ENCODE peak calls at places on chromosomes 5 and 9, in nine cellular contexts. Z is psoas muscle; U is OCI-LY7; T is heart right ventricle; S is cardiac muscle cell; D is CD8-positive, alpha-beta T cell; C is body of pancreas; F is fibroblast of lung; E is Caco-2. L is an unnamed sample.

GRCh38 chr5:149730620-149731331 is 666 bp downstream of the PPARGC1B start:
- DNase-seq in Z (peak; percentile 82), D (peak; percentile 55), S (peak; percentile 59), T (peak; percentile 65), C (no peak), U (peak; percentile 75), E (peak; percentile 66), F (peak; percentile 26), L (peak; percentile 69)

GRCh38 chr9:23750808-23751207 is 75.2 kb downstream of the ELAVL2 start:
- DNase-seq in Z (no peak), U (no peak), D (no peak), S (no peak), E (no peak), T (no peak), F (no peak), C (no peak), L (no peak)

GRCh38 chr9:20640331-20641187 is 18.3 kb upstream of the MLLT3 start:
- DNase-seq in T (peak; percentile 61), F (peak; percentile 62), E (no peak), Z (peak; percentile 56), S (peak; percentile 48), U (peak; percentile 74), D (peak; percentile 83), C (peak; percentile 46), L (peak; percentile 93)

GRCh38 chr5:90473321-90474234 is 993 bp downstream of the MBLAC2 start:
- DNase-seq in C (peak; percentile 43), S (peak; percentile 56), U (peak; percentile 47), Z (peak; percentile 68), T (peak; percentile 41), D (peak; percentile 28), F (peak; percentile 58), E (peak; percentile 36), L (peak; percentile 40)

GRCh38 chr9:21556581-21557427 is 74.7 kb upstream of the IFNE start:
- DNase-seq in Z (no peak), S (no peak), C (no peak), D (no peak), T (no peak), F (no peak), E (no peak), U (no peak), L (no peak)

GRCh38 chr9:105063665-105064247 is 135.8 kb upstream of the ABCA1 start:
- DNase-seq in F (peak; percentile 97), C (peak; percentile 43), Z (no peak), S (no peak), E (no peak), T (no peak), D (no peak), U (no peak), L (no peak)

GRCh38 chr5:110265199-110265598 is 461.3 kb downstream of the TMEM232 start:
- DNase-seq in U (no peak), T (no peak), Z (no peak), C (no peak), D (no peak), S (no peak), F (no peak), E (no peak), L (no peak)

GRCh38 chr5:14552017-14552416 is 29.6 kb upstream of the OTULINL start:
- DNase-seq in Z (no peak), E (no peak), T (no peak), S (no peak), C (peak; percentile 22), U (no peak), F (no peak), D (no peak), L (no peak)

GRCh38 chr5:15834596-15835245 is 334.7 kb downstream of the FBXL7 start:
- DNase-seq in T (no peak), S (no peak), D (no peak), F (peak; percentile 95), C (no peak), U (no peak), Z (no peak), E (no peak), L (no peak)

GRCh38 chr5:77311217-77311571 is 100.7 kb downstream of the PDE8B start:
- DNase-seq in F (no peak), S (no peak), T (no peak), E (no peak), Z (no peak), U (no peak), D (no peak), C (no peak), L (no peak)

GRCh38 chr9:93617273-93617672 is 40.9 kb downstream of the PHF2 start:
- DNase-seq in D (no peak), F (no peak), T (no peak), C (no peak), S (no peak), Z (no peak), E (no peak), U (no peak), L (no peak)

GRCh38 chr9:134565316-134565915 is 76.2 kb upstream of the COL5A1 start:
- DNase-seq in T (no peak), C (no peak), E (no peak), Z (no peak), U (no peak), S (no peak), F (peak; percentile 58), D (no peak), L (no peak)

GRCh38 chr5:137836997-137837396 is 30.7 kb upstream of the MYOT start:
- DNase-seq in F (peak; percentile 79), E (no peak), Z (no peak), D (no peak), C (no peak), T (no peak), S (peak; percentile 27), U (no peak), L (no peak)

GRCh38 chr9:85215936-85216335 is 525.8 kb downstream of the AGTPBP1 start:
- DNase-seq in T (no peak), F (peak; percentile 59), D (no peak), C (no peak), E (no peak), Z (no peak), U (no peak), S (no peak), L (no peak)

GRCh38 chr5:179287071-179287470 is 58.2 kb downstream of the ADAMTS2 start:
- DNase-seq in Z (no peak), F (no peak), S (no peak), T (peak; percentile 13), E (peak; percentile 7), D (no peak), C (no peak), U (no peak), L (no peak)

GRCh38 chr9:78021692-78022091 is 9.9 kb downstream of the GNAQ start:
- DNase-seq in E (no peak), Z (no peak), S (no peak), T (peak; percentile 33), C (no peak), U (no peak), D (no peak), F (no peak), L (no peak)

GRCh38 chr5:72107874-72108199 is 562 bp downstream of the MAP1B start:
- DNase-seq in F (peak; percentile 49), T (no peak), Z (peak; percentile 54), U (no peak), D (no peak), E (no peak), C (no peak), S (peak; percentile 43), L (peak; percentile 45)

GRCh38 chr5:107330903-107331302 is 339.8 kb downstream of the EFNA5 start:
- DNase-seq in E (no peak), F (no peak), T (no peak), S (no peak), Z (no peak), U (no peak), D (no peak), C (no peak), L (no peak)

GRCh38 chr9:114300153-114300845 is 22.6 kb upstream of the ORM1 start:
- DNase-seq in C (peak; percentile 1), F (no peak), S (no peak), E (no peak), D (no peak), T (no peak), Z (no peak), U (no peak), L (no peak)

DNA sequence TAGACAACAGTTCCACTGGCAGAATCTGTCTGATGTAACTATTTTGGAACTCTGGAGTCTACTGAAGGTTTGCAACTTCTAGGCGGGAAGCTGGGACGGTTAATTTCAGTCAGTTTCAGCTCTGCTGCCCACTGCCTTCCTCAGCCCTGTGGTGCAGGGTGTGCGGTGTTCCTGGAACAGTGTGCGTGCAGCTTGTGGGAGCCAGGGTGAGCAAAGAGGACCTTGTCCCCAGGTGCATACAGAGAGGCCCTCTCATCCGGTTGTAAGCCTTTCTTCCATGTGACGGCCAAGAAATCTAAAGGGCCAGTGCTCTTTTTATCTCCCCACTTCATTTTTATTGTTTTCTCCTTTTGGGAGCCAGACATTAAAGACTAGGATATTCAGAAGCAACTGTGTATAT is 114.6 kb downstream of the EHMT1 start:
- DNase-seq in U (no peak), E (no peak), T (no peak), Z (no peak), D (no peak), F (no peak), C (no peak), S (no peak), L (no peak)
- H3K9me3 ChIP-seq in U (peaks cover 50% of the 10 kb centered on the region), E (no peaks in the 10 kb centered on the region), T (peaks cover 23% of the 10 kb centered on the region), Z (peaks cover 7% of the 10 kb centered on the region), D (no peaks in the 10 kb centered on the region), F (no peaks in the 10 kb centered on the region), C (no peaks in the 10 kb centered on the region), S (no peaks in the 10 kb centered on the region), L (peaks cover 20% of the 10 kb centered on the region)

GRCh38 chr9:96187108-96187695 is 114.8 kb downstream of the HSD17B3 start:
- DNase-seq in S (no peak), E (peak; percentile 45), T (no peak), C (no peak), U (no peak), D (no peak), Z (no peak), F (no peak), L (peak; percentile 53)
- H3K9me3 ChIP-seq in S (no peaks in the 10 kb centered on the region), E (peaks cover 15% of the 10 kb centered on the region), T (peaks cover 42% of the 10 kb centered on the region), C (peaks cover 10% of the 10 kb centered on the region), U (no peaks in the 10 kb centered on the region), D (no peaks in the 10 kb centered on the region), Z (peaks cover 5% of the 10 kb centered on the region), F (no peaks in the 10 kb centered on the region), L (peaks cover 3% of the 10 kb centered on the region)

DNA sequence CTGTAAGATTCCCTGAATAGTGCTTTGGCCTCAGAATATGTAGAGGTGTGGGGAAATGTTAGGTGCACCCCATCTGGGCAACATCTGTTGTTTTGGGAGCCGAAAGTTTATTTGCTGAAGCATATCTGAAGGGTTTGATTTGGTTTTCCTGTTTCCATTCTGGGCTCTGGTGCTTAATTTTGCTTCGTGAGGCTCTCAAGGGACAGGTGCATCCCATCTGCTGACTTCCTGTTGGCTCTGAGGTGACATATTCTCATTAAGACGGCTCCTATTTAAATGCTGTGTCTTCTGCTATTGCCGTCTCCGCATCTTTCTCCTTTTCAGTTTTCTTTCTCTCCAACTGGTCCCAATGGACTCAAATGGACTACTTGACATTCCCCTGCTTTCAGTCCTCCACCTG is 104.1 kb downstream of the MTX3 start:
- DNase-seq in F (no peak), S (no peak), E (no peak), C (no peak), D (no peak), U (peak; percentile 93), T (no peak), Z (no peak), L (no peak)
- H3K9me3 ChIP-seq in F (no peaks in the 10 kb centered on the region), S (no peaks in the 10 kb centered on the region), E (no peaks in the 10 kb centered on the region), C (no peaks in the 10 kb centered on the region), D (no peaks in the 10 kb centered on the region), U (peaks cover 34% of the 10 kb centered on the region), T (no peaks in the 10 kb centered on the region), Z (no peaks in the 10 kb centered on the region), L (no peaks in the 10 kb centered on the region)

GRCh38 chr9:120151149-120151548 is 428.8 kb downstream of the CDK5RAP2 start:
- DNase-seq in F (no peak), T (no peak), U (no peak), Z (no peak), E (no peak), D (no peak), C (no peak), S (no peak), L (no peak)
- H3K9me3 ChIP-seq in F (no peaks in the 10 kb centered on the region), T (peaks cover 3% of the 10 kb centered on the region), U (no peaks in the 10 kb centered on the region), Z (no peaks in the 10 kb centered on the region), E (no peaks in the 10 kb centered on the region), D (no peaks in the 10 kb centered on the region), C (no peaks in the 10 kb centered on the region), S (no peaks in the 10 kb centered on the region), L (no peaks in the 10 kb centered on the region)